ENCODE peak calls at places on chromosomes 12 and 14, in six cellular contexts. L, I, X, B, C and Z are unnamed samples.

GRCh38 chr14:68811161-68811560 is 18.3 kb upstream of the ZFP36L1 start:
- DNase-seq in B (no peak), C (no peak), I (no peak), L (no peak), X (no peak), Z (no peak)

GRCh38 chr14:85085981-85086380 is 444.0 kb upstream of the FLRT2 start:
- DNase-seq in X (no peak), I (no peak), L (no peak), C (no peak), B (no peak), Z (no peak)

GRCh38 chr12:112979281-112979680 is 962 bp downstream of the OAS2 start:
- DNase-seq in I (no peak), L (no peak), X (no peak), B (no peak), C (no peak), Z (no peak)

GRCh38 chr14:69827560-69827959 is 30.5 kb upstream of the SLC10A1 start:
- DNase-seq in L (no peak), B (no peak), C (no peak), I (no peak), X (no peak), Z (no peak)

GRCh38 chr14:93107383-93107782 is 8.3 kb downstream of the ITPK1 start:
- DNase-seq in L (no peak), X (no peak), I (no peak), B (no peak), C (no peak), Z (no peak)

GRCh38 chr14:76699901-76700590 is 61.2 kb upstream of the VASH1 start:
- DNase-seq in X (no peak), I (no peak), L (no peak), C (peak; percentile 16), B (no peak), Z (no peak)

GRCh38 chr12:56900583-56900982 is 33.6 kb downstream of the SDR9C7 start:
- DNase-seq in L (peak; percentile 66), B (peak; percentile 83), C (no peak), X (peak; percentile 59), I (no peak), Z (no peak)

GRCh38 chr14:55019968-55020554 is 6.8 kb downstream of the WDHD1 start:
- DNase-seq in L (no peak), B (no peak), X (no peak), I (no peak), C (no peak), Z (no peak)

GRCh38 chr14:24334431-24335271 is at the start of gene ADCY4:
- DNase-seq in I (no peak), L (no peak), B (peak; percentile 50), C (peak; percentile 75), X (no peak), Z (peak; percentile 41)

GRCh38 chr14:98474900-98475299 is 797.1 kb downstream of the BCL11B start:
- DNase-seq in B (no peak), C (no peak), L (no peak), I (no peak), X (no peak), Z (no peak)

DNA sequence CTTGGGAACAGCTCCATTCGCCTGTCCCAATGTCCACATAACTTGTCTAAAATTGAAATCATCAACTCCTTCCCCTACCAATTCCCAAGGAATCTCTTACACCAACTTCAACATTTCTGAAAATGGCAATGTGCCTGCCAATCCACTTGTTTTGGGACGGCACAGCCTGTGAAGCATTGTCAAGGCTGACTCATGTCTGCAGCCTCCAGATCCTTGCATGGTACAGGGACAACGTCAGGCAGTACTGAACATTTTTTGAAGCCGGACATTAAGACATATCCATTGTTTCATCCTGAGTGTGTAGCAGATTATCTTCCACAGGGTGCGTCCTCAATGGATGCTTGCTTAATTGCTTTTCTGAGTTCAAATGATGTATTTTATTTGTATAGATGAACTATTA is 794.1 kb downstream of the BCL11B start:
- DNase-seq in C (no peak), X (no peak), I (no peak), L (no peak), B (no peak), Z (no peak)
- TF ChIP-seq JUN in C (no peak), X (no peak), I (no peak), L (no peak), B (no peak), Z (no peak)

DNA sequence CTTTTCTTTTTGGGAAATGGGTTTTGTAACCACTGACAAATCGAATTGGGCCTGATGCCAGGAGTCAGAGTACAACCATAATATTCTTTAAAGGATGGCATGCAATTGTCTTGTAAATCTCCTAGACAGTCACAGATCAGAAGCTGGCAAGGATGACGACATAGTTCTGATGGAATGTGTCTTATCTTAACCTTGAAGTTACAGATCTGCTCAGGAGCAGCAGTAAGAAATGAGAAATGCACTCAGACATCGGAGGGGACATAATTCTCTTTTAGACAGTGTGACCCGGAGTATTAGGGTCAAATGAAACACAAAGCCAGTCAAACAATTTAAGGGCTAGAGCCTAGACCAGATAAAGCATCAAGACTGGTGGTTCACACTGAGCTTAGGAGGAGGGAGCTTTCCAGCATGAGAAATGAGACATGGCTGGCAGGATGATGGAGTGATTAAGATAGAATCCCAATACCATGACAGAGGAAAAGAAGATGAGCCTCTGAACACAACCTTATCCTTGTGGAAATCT is 17.5 kb downstream of the CBX5 start:
- DNase-seq in C (no peak), X (no peak), I (no peak), B (peak; percentile 54), L (no peak), Z (no peak)
- TF ChIP-seq JUN in C (no peak), X (no peak), I (no peak), B (no peak), L (no peak), Z (no peak)

DNA sequence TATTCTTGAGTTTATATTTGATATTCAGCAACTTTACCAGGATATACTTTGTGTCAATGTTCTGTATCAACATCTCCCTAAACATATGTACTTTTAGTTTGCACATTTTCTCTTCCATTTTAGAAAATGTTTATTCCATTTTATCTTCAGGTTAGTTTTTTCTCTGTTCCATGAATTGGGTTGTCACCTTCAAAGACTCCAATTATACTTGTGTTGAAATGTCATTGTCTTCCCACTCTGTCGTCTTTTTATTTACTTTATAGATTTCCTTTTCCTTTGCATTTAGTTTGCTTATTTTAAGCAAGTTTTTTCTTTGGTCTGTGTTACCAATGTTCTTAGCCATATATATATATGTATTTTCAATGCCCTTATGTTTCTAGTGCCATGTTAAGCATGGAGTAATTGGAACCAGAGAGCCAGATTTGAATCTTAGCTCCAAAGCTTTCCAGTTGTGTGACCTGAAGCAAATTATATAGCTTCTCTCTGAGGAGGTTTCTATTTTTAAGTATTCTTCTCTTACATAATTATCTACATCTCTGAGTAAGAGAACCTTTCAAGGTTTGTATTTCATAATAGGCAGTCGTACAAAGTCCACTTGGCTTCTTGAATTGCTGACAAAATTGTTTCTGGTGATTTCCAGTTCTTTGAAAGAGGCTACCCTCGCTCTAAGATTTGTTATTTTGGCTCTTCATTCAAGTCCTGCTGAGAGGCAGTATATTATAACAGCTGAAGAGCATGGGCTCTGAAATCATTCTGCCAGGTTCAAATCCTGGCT is 85.8 kb upstream of the DYRK2 start:
- DNase-seq in L (no peak), B (no peak), I (no peak), X (no peak), C (no peak), Z (no peak)
- TF ChIP-seq JUN in L (no peak), B (no peak), I (no peak), X (no peak), C (no peak), Z (no peak)

GRCh38 chr12:41473441-41473840 is 285.3 kb downstream of the PDZRN4 start:
- DNase-seq in C (no peak), B (no peak), I (no peak), L (no peak), X (no peak), Z (no peak)

GRCh38 chr12:41479431-41479830 is 291.3 kb downstream of the PDZRN4 start:
- DNase-seq in I (no peak), X (no peak), L (no peak), C (no peak), B (no peak), Z (no peak)

GRCh38 chr12:41476499-41476898 is 288.4 kb downstream of the PDZRN4 start:
- DNase-seq in B (no peak), I (no peak), X (no peak), C (no peak), L (no peak), Z (no peak)
- TF ChIP-seq JUN in B (no peak), I (no peak), X (no peak), C (no peak), L (no peak), Z (no peak)

DNA sequence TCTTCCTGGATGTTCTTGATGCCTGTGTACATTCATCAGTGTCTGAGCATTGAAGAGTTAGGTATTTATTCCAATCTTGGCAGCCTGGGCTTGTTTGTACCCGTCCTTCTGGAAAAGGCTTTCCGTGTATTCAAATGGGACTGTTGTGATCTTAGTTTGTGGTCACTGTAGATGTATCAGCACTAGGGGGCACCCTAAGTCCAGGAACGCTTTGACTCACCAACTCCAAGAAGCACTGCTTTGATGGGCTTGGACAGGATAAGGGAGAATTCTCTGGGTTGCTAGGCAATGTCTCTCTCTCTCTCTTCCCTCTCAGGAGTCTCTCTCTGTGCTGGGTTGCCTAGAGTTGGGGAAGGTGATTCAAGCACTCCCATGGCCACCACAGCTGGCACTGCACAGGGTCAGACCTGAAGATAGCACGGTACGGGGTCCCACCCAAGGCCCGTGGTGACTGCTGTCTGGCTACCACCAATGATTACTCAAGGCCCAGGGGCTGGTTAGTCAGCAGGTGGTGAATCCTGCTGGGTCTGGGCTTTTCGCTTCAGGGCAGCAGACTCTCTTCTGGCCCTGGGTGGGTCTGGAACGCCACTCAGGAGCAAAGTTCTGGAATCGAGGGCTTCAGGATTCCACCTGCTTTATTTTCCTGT is 211.1 kb upstream of the RGS6 start:
- DNase-seq in B (peak; percentile 70), C (peak; percentile 64), L (peak; percentile 43), I (peak; percentile 53), X (peak; percentile 29), Z (peak; percentile 61)
- TF ChIP-seq JUN in B (no peak), C (no peak), L (no peak), I (no peak), X (no peak), Z (no peak)

GRCh38 chr12:46209165-46209564 is 59.7 kb downstream of the SLC38A1 start:
- DNase-seq in C (no peak), B (no peak), L (no peak), X (no peak), I (no peak), Z (no peak)

GRCh38 chr12:46209914-46210834 is 58.7 kb downstream of the SLC38A1 start:
- DNase-seq in I (peak; percentile 11), C (no peak), B (peak; percentile 85), X (no peak), L (no peak), Z (no peak)

GRCh38 chr12:46206471-46206870 is 62.4 kb downstream of the SLC38A1 start:
- DNase-seq in I (no peak), B (no peak), L (no peak), X (no peak), C (no peak), Z (no peak)

GRCh38 chr12:46207644-46208043 is 61.2 kb downstream of the SLC38A1 start:
- DNase-seq in C (no peak), L (no peak), X (no peak), I (no peak), B (no peak), Z (no peak)

GRCh38 chr12:46208370-46208769 is 60.5 kb downstream of the SLC38A1 start:
- DNase-seq in B (no peak), X (no peak), C (no peak), L (no peak), I (no peak), Z (no peak)
- TF ChIP-seq JUN in B (no peak), X (no peak), C (no peak), L (no peak), I (no peak), Z (no peak)